ENCODE peak calls at places on chromosomes 5 and 9, in nine cellular contexts. P is neural progenitor cell, E is ovary, O is GM23338, Z is cardiac muscle cell, L is hepatocyte, D is left ventricle myocardium inferior, G is heart right ventricle, I is psoas muscle. T is an unnamed sample.

GRCh38 chr5:73486119-73486899 is 11.9 kb upstream of the BTF3 start:
- DNase-seq in P (no peak), E (no peak), O (peak), Z (no peak), L (no peak), D (no peak), G (no peak), I (no peak), T (no peak)

GRCh38 chr9:114911167-114911821 is 19.1 kb downstream of the TNFSF8 start:
- DNase-seq in P (peak), E (no peak), O (peak), Z (peak), L (peak), D (no peak), G (peak), I (no peak), T (no peak)

GRCh38 chr5:104297076-104297475 is 734.5 kb upstream of the NUDT12 start:
- DNase-seq in P (no peak), E (no peak), O (no peak), Z (no peak), L (no peak), D (no peak), G (no peak), I (no peak), T (no peak)

GRCh38 chr5:106875591-106876297 is 795.0 kb downstream of the EFNA5 start:
- DNase-seq in P (peak), E (no peak), O (peak), Z (peak), L (peak), D (no peak), G (no peak), I (no peak), T (no peak)

GRCh38 chr9:13049223-13049622 is 230.3 kb downstream of the MPDZ start:
- DNase-seq in P (peak), E (no peak), O (peak), Z (no peak), L (no peak), D (no peak), G (no peak), I (no peak), T (no peak)

GRCh38 chr9:27371382-27371781 is 74.4 kb upstream of the EQTN start:
- DNase-seq in P (no peak), E (no peak), O (no peak), Z (no peak), L (peak), D (no peak), G (no peak), I (no peak), T (no peak)

GRCh38 chr9:130321082-130321481 is 55.5 kb downstream of the HMCN2 start:
- DNase-seq in P (no peak), E (no peak), O (no peak), Z (no peak), L (no peak), D (no peak), G (no peak), I (no peak), T (peak)

GRCh38 chr9:89743576-89744254 is 138.9 kb downstream of the GADD45G start:
- DNase-seq in P (peak), E (no peak), O (peak), Z (no peak), L (no peak), D (no peak), G (no peak), I (no peak), T (no peak)

GRCh38 chr5:130692766-130693165 is 472.3 kb downstream of the HINT1 start:
- DNase-seq in P (no peak), E (no peak), O (no peak), Z (peak), L (no peak), D (no peak), G (no peak), I (no peak), T (no peak)

GRCh38 chr5:169027456-169028118 is 273.4 kb downstream of the SLIT3 start:
- DNase-seq in P (peak), E (no peak), O (no peak), Z (peak), L (no peak), D (no peak), G (no peak), I (no peak), T (peak)
- H3K4me3 ChIP-seq in P (no peak), E (no peak), O (no peak), Z (no peak), L (no peak), D (no peak), G (no peak), I (no peak), T (no peak)

GRCh38 chr9:122394265-122395242 is 23.7 kb downstream of the PTGS1 start:
- DNase-seq in P (no peak), E (no peak), O (no peak), Z (peak), L (no peak), D (peak), G (peak), I (peak), T (no peak)
- H3K27ac ChIP-seq in P (no peak), E (no peak), O (no peak), Z (no peak), L (peak), D (peak), G (peak), I (peak), T (no peak)

GRCh38 chr9:126775926-126776325 is 28.9 kb upstream of the ZBTB43 start:
- DNase-seq in P (no peak), E (no peak), O (no peak), Z (no peak), L (no peak), D (no peak), G (no peak), I (no peak), T (no peak)

GRCh38 chr9:126777733-126778132 is 27.1 kb upstream of the ZBTB43 start:
- DNase-seq in P (peak), E (no peak), O (peak), Z (no peak), L (peak), D (no peak), G (no peak), I (no peak), T (no peak)

GRCh38 chr9:126773004-126773607 is 31.7 kb upstream of the ZBTB43 start:
- DNase-seq in P (peak), E (no peak), O (peak), Z (peak), L (peak), D (no peak), G (no peak), I (no peak), T (no peak)
- TF ChIP-seq CTCF in P (peak), E (no peak), O (peak), Z (peak), L (peak), D (peak), G (peak), I (peak), T (peak)

DNA sequence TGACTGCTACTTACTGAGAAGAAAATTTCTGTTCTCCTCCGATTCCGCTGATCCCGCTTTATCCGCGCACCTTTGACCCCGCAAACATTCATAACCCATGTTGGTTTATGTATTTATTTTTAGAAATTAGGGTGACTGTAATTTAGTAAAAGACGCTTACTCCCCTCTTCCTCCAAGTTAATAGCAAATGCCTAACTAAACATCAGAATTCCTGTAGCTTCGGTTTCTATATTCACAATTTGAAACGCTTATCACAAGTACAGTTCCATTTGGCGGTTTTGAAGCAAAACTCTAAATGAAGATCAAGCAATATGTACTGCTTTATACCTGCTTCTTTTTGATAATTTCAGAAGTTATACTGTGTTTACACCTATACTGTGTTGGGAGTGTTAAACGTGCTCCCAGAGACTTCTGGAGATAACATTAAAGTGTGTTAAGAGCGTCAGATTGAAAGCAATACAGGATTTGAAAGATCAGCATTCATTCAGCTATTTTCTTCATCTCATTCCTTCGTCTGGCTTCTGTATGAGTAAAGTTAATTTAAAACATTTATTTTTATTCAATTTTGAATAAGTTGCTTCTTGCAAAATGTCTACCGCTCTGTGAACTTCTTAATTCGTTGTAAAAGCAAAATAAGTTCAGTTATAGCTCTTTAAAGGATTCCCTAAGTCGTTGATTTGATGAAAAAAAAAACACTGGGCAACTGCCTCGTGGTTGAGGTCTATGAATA is 2.4 kb downstream of the PRDM6 start:
- DNase-seq in P (no peak), E (no peak), O (no peak), Z (no peak), L (no peak), D (no peak), G (no peak), I (no peak), T (no peak)
- H3K4me3 ChIP-seq in P (no peak), E (no peak), O (peak), Z (peak), L (peak), D (no peak), G (no peak), I (no peak), T (peak)

DNA sequence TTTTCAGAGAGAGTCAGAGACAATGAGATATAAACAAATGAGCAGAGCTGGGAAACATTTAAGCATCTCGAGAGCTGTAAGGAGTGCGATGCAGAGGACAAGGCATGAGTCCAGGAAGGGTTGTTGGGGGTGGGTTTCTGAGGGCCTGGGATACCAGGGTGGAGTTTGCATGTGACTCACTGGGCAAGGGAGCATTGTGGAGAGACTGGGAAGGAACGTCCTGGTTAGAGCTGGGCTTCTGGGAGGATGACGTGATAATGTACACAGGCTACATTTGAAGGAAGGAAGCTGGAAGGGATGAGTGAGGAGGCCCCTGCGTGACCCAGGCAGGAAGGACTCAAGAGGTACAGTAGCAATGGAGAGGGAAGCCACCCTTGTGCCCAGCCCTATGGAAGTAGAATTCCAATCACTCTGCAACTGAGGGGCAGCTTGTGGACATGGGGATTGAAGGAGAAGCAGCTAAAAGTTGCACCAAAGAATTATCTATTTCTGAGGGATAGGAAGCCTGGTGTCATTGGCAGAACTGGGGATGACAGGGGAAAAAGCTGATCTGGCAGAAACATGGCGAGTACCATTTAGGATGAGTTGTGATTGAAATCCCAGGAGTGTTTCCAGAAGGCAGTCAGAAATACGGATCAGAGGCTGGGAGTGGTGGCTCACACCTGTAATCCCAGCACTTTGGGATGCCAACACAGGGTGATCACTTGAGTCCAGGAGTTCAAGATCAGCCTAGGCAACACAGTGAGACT is 59.3 kb upstream of the AFAP1L1 start:
- DNase-seq in P (no peak), E (no peak), O (no peak), Z (peak), L (peak), D (no peak), G (no peak), I (no peak), T (no peak)
- H3K27ac ChIP-seq in P (no peak), E (no peak), O (no peak), Z (no peak), L (no peak), D (peak), G (peak), I (no peak), T (peak)

DNA sequence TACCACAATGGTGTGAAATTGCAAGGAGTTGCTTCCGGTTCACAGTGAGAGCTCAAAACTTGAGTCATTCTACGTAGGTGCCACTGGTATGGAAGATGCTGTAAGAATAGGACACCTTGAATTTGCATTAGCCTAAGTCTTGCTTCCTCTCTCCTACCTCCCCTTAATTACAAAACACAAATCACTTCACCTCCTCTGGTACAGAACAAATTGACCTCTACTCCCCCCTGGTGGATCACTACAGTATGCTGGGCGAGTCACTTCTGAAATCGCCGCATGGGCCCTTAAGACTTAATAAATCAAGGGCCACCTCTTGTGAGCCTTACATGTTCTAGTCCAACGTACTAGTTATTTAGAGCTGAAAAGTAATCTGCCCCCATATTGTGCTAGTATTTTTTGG is 145.3 kb upstream of the SMARCA2 start:
- DNase-seq in P (peak), E (no peak), O (peak), Z (peak), L (peak), D (no peak), G (peak), I (no peak), T (no peak)
- TF ChIP-seq CTCF in P (peak), E (no peak), O (peak), Z (peak), L (peak), D (peak), G (peak), I (peak), T (no peak)

DNA sequence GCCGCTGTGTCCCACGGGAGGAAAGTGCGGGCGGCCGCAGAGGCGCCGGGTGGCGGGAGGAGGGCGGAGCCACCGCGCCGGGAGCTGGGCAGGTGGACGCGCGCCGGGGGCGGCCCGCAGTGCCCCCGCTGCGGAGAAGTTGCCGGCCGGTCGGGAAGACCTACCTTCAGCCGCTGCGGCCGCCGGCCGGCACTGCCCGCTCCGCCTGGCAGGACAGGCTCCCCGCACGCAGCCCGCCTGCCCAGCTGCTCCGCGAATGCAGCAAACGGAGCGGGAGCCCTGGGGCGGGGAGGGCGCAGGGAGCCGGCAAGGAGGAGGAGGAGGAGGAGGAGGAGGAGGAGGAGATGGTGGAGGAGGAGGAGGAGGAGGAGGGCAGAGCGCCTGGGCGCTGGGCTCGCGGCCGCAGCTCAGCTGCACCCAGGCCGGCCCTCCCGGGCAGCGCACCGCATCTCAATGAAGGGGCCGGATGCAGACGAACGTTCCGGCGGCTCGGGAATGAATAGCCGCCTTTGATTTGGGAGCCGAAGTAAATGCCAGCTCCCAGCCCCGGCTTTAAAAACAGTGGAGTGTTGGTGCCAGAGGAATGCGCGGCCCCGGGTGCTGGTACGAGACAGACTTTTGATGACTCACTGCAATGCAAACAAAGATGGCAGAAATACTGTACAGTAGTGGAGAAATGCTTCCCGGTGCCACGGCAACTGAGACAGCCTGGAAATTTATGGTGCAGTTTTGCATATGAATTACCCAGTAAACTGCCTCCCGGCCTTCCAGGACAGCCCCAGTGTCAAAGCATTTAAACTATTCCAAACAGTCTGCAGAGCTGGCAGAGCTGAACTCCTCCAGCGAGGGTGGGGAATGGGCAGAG is 43.3 kb downstream of the NACC2 start:
- DNase-seq in P (peak), E (no peak), O (peak), Z (peak), L (peak), D (peak), G (peak), I (no peak), T (peak)
- H3K4me3 ChIP-seq in P (peak), E (peak), O (peak), Z (peak), L (peak), D (peak), G (peak), I (peak), T (peak)

GRCh38 chr9:2227468-2227867 is 212.3 kb downstream of the SMARCA2 start:
- DNase-seq in P (no peak), E (peak), O (peak), Z (peak), L (no peak), D (no peak), G (no peak), I (no peak), T (no peak)
- H3K27ac ChIP-seq in P (no peak), E (peak), O (peak), Z (no peak), L (no peak), D (no peak), G (no peak), I (no peak), T (no peak)

GRCh38 chr9:107645464-107645833 is 155.9 kb upstream of the KLF4 start:
- DNase-seq in P (no peak), E (no peak), O (no peak), Z (no peak), L (no peak), D (no peak), G (no peak), I (no peak), T (no peak)

GRCh38 chr9:107648153-107648716 is 158.7 kb upstream of the KLF4 start:
- DNase-seq in P (no peak), E (no peak), O (no peak), Z (no peak), L (no peak), D (no peak), G (no peak), I (no peak), T (no peak)

GRCh38 chr9:107644774-107645463 is 155.3 kb upstream of the KLF4 start:
- DNase-seq in P (no peak), E (no peak), O (no peak), Z (peak), L (no peak), D (peak), G (peak), I (peak), T (no peak)

GRCh38 chr9:107650321-107650720 is 160.8 kb upstream of the KLF4 start:
- DNase-seq in P (no peak), E (no peak), O (no peak), Z (no peak), L (no peak), D (no peak), G (no peak), I (no peak), T (no peak)

GRCh38 chr9:107647611-107648010 is 158.0 kb upstream of the KLF4 start:
- DNase-seq in P (no peak), E (no peak), O (no peak), Z (no peak), L (no peak), D (no peak), G (no peak), I (no peak), T (no peak)
- TF ChIP-seq CTCF in P (no peak), E (no peak), O (no peak), Z (no peak), L (no peak), D (no peak), G (no peak), I (no peak), T (no peak)